ENCODE peak calls at places on chromosomes 12 and 14, in nine cellular contexts. S is type B pancreatic cell, U is cardiac fibroblast, A is GM13976, Q is AG09319, G is ovary, W is Peyer's patch, Z is IMR-90, F is heart left ventricle. R is an unnamed sample.

GRCh38 chr14:96168581-96168980 is 36.1 kb upstream of the BDKRB2 start:
- DNase-seq in S (no peak), U (no peak), A (no peak), Q (no peak), G (no peak), W (no peak), Z (no peak), F (no peak), R (no peak)

GRCh38 chr12:65967696-65968095 is 143.4 kb downstream of the HMGA2 start:
- DNase-seq in S (no peak), U (no peak), A (no peak), Q (no peak), G (no peak), W (no peak), Z (no peak), F (no peak), R (no peak)

GRCh38 chr12:14442221-14442881 is 76.9 kb downstream of the ATF7IP start:
- DNase-seq in S (no peak), U (peak), A (no peak), Q (no peak), G (no peak), W (no peak), Z (no peak), F (no peak), R (no peak)

GRCh38 chr12:52687527-52688385 is 7.5 kb upstream of the KRT1 start:
- DNase-seq in S (no peak), U (no peak), A (no peak), Q (no peak), G (no peak), W (no peak), Z (no peak), F (no peak), R (no peak)

GRCh38 chr14:25953532-25954144 is 644.2 kb downstream of the NOVA1 start:
- DNase-seq in S (no peak), U (peak), A (no peak), Q (no peak), G (peak), W (no peak), Z (no peak), F (no peak), R (no peak)

GRCh38 chr12:108381793-108382436 is 42.8 kb upstream of the CMKLR1 start:
- DNase-seq in S (no peak), U (peak), A (no peak), Q (no peak), G (no peak), W (no peak), Z (no peak), F (no peak), R (peak)

GRCh38 chr12:84397279-84397678 is 515.3 kb downstream of the SLC6A15 start:
- DNase-seq in S (no peak), U (peak), A (no peak), Q (no peak), G (no peak), W (no peak), Z (no peak), F (no peak), R (no peak)

GRCh38 chr12:6370994-6371754 is 4.2 kb downstream of the SCNN1A start:
- DNase-seq in S (no peak), U (peak), A (no peak), Q (no peak), G (no peak), W (no peak), Z (peak), F (no peak), R (peak)

GRCh38 chr12:13042666-13043230 is 1.4 kb upstream of the FAM234B start:
- DNase-seq in S (no peak), U (no peak), A (no peak), Q (no peak), G (no peak), W (no peak), Z (no peak), F (no peak), R (no peak)

GRCh38 chr12:93591137-93591868 is 18.8 kb downstream of the SOCS2 start:
- DNase-seq in S (no peak), U (peak), A (peak), Q (peak), G (peak), W (peak), Z (peak), F (peak), R (peak)

GRCh38 chr12:44372259-44372658 is 503.9 kb downstream of the NELL2 start:
- DNase-seq in S (no peak), U (peak), A (no peak), Q (no peak), G (no peak), W (no peak), Z (peak), F (no peak), R (no peak)

GRCh38 chr14:81450100-81450531 is 50.0 kb upstream of the STON2 start:
- DNase-seq in S (no peak), U (no peak), A (no peak), Q (no peak), G (peak), W (no peak), Z (no peak), F (peak), R (no peak)

GRCh38 chr12:52847335-52848102 is 1.3 kb downstream of the KRT78 start:
- DNase-seq in S (no peak), U (peak), A (no peak), Q (no peak), G (no peak), W (no peak), Z (no peak), F (no peak), R (no peak)

GRCh38 chr12:67766370-67766769 is 117.8 kb downstream of the DYRK2 start:
- DNase-seq in S (no peak), U (peak), A (no peak), Q (no peak), G (no peak), W (no peak), Z (peak), F (no peak), R (no peak)

GRCh38 chr14:20409226-20409625 is 4.1 kb downstream of the TEP1 start:
- DNase-seq in S (no peak), U (no peak), A (no peak), Q (no peak), G (no peak), W (no peak), Z (peak), F (no peak), R (no peak)

GRCh38 chr12:127162307-127162706 is 1104.7 kb upstream of the TMEM132C start:
- DNase-seq in S (no peak), U (no peak), A (no peak), Q (no peak), G (no peak), W (no peak), Z (no peak), F (no peak), R (no peak)

GRCh38 chr12:122226366-122227222 is 742 bp upstream of the DIABLO start:
- DNase-seq in S (no peak), U (no peak), A (no peak), Q (no peak), G (no peak), W (no peak), Z (no peak), F (no peak), R (no peak)

GRCh38 chr14:69046468-69046867 is 67.4 kb upstream of the ACTN1 start:
- DNase-seq in S (no peak), U (peak), A (no peak), Q (no peak), G (peak), W (no peak), Z (peak), F (peak), R (no peak)

GRCh38 chr12:112798019-112798760 is 6.6 kb downstream of the RPH3A start:
- DNase-seq in S (no peak), U (no peak), A (no peak), Q (no peak), G (no peak), W (no peak), Z (no peak), F (no peak), R (no peak)

GRCh38 chr12:4910502-4911315 is 1.0 kb downstream of the KCNA1 start:
- DNase-seq in S (no peak), U (no peak), A (peak), Q (no peak), G (no peak), W (no peak), Z (no peak), F (no peak), R (no peak)

GRCh38 chr14:103879570-103880333 is 32.4 kb upstream of the PPP1R13B start:
- DNase-seq in S (no peak), U (peak), A (no peak), Q (no peak), G (peak), W (no peak), Z (no peak), F (no peak), R (peak)

GRCh38 chr12:29581641-29582040 is 84.2 kb upstream of the OVCH1 start:
- DNase-seq in S (no peak), U (no peak), A (no peak), Q (no peak), G (no peak), W (no peak), Z (peak), F (no peak), R (no peak)

DNA sequence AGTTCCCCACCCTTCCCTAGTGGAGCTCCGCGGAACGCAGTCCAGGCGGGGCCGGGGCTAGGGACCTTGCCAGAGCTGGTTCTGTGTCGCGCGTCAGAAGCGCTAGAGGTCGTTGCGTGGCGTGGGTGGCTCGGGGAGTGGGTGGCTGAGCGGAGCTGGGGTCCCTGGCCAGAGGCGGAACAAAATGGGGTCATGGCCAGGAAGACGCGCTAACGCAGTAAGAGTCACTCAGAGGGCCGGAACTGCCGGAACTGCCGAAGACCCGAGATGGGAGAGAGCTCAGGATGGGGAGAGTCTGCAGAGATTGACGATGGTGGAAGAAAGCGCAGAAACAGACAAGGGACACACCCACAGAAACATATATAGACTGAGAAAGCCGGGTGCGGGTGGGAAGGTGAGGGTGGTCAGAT is 4.8 kb downstream of the DGKA start:
- DNase-seq in S (no peak), U (peak), A (no peak), Q (no peak), G (peak), W (no peak), Z (no peak), F (peak), R (no peak)
- TF ChIP-seq CTCF in S (no peak), U (peak), A (no peak), Q (no peak), G (no peak), W (no peak), Z (no peak), F (no peak), R (no peak)

DNA sequence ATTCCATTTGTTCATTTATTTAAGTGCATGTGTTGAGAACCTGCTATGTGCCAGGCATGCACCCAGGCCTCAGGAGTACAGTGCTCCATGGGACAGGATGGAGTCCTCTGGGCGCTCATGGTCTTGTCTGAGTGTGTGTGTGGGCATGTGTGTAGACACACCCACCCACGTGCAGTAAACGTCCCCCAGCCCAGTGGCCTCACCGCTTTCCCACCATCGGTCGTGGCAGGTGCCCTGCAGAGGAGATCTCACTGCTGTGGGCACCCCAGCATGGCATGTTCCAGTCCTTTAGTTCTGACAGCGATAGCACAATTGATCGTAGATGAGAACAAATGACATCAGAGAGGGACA is 63.9 kb downstream of the DGLUCY start:
- DNase-seq in S (no peak), U (no peak), A (no peak), Q (no peak), G (no peak), W (no peak), Z (no peak), F (no peak), R (no peak)
- TF ChIP-seq CTCF in S (no peak), U (no peak), A (no peak), Q (no peak), G (no peak), W (no peak), Z (no peak), F (no peak), R (no peak)

DNA sequence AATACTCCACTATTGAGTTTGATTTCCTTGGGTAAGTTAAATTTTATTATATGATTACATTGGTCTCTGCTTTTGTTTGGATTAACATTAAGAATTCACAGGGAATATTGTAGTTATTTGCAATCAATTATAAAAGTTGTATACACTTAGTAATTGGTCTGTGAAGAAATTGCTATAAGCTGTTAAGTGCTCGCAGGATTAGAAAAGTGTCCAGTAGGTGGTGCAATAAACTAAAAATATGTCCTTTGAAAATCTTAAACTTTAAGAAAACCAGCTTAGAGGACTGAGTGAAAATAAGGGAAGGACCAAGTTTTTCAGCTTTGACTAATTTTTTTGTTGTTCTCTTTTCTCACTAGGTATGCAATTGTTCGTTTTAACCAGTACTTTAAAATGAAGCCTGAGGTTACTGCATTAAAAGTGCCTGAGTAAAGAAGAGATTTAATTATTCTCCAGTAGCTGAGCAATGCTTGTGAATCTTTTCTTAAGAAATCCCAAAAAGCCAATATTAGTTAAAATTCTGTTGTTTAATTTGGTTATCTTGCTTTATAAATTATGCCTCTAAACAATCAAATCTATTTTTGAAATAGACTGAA is 59.7 kb downstream of the ETNK1 start:
- DNase-seq in S (no peak), U (peak), A (no peak), Q (peak), G (no peak), W (no peak), Z (peak), F (no peak), R (no peak)
- TF ChIP-seq CTCF in S (peak), U (peak), A (peak), Q (peak), G (no peak), W (peak), Z (peak), F (peak), R (peak)

DNA sequence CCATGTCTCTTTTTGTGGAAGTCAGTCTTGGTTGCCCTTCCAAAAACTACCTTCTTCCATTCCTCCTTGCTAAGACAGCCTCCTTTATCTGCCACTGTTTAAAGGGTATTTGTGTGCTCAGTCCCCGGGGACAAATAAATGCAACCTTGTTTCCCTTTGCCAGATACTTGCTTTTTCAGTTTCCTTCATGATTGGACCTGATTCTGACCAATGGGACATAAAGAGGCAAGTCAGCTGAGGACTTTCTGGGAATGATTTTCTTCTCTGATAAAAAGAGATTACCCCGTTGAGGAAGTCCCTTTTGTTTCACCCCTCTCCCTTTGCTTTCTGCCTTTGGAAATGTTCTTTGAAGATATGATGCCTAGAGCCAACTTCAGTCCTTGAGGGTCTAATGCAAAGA is 7.4 kb upstream of the TUBA1B start:
- DNase-seq in S (no peak), U (peak), A (no peak), Q (no peak), G (no peak), W (no peak), Z (no peak), F (no peak), R (no peak)
- TF ChIP-seq CTCF in S (no peak), U (no peak), A (no peak), Q (no peak), G (no peak), W (no peak), Z (no peak), F (no peak), R (no peak)

GRCh38 chr12:114026805-114027204 is 60.7 kb upstream of the RBM19 start:
- DNase-seq in S (no peak), U (no peak), A (no peak), Q (no peak), G (no peak), W (no peak), Z (no peak), F (no peak), R (no peak)

GRCh38 chr12:114025935-114026334 is 59.8 kb upstream of the RBM19 start:
- DNase-seq in S (no peak), U (no peak), A (no peak), Q (no peak), G (no peak), W (no peak), Z (no peak), F (peak), R (no peak)
- TF ChIP-seq CTCF in S (no peak), U (no peak), A (no peak), Q (no peak), G (no peak), W (no peak), Z (no peak), F (no peak), R (no peak)